ENCODE peak calls at places on chromosomes 4 and X, in ten cellular contexts. Y, V, E, M, I, O, S, L, H and K are unnamed samples.

GRCh38 chr4:74933562-74934015 is 673 bp downstream of the PARM1 start:
- DNase-seq in L (peak; percentile 2), E (no peak), S (peak; percentile 52), V (no peak), H (no peak), O (no peak), Y (no peak), M (peak; percentile 27), I (no peak), K (peak; percentile 25)

GRCh38 chrX:39762266-39762841 is 335.4 kb downstream of the BCOR start:
- DNase-seq in S (no peak), M (no peak), E (no peak), I (no peak), V (no peak), H (no peak), L (peak; percentile 95), O (no peak), Y (no peak), K (no peak)

GRCh38 chr4:73831569-73831968 is 4.9 kb upstream of the CXCL6 start:
- DNase-seq in O (no peak), E (no peak), V (no peak), L (no peak), S (no peak), M (no peak), I (no peak), H (no peak), Y (no peak), K (no peak)

GRCh38 chrX:153764786-153765137 is 713 bp downstream of the PLXNB3 start:
- DNase-seq in V (no peak), Y (no peak), S (no peak), I (no peak), M (no peak), E (no peak), O (no peak), L (no peak), H (no peak), K (no peak)

GRCh38 chr4:33189169-33189568 is 2469.0 kb downstream of the PCDH7 start:
- DNase-seq in E (no peak), Y (no peak), O (no peak), V (no peak), H (no peak), I (no peak), S (no peak), L (no peak), M (no peak), K (no peak)

GRCh38 chr4:38449506-38450174 is 214.4 kb upstream of the KLF3 start:
- DNase-seq in L (peak; percentile 7), O (no peak), M (no peak), V (no peak), E (peak; percentile 16), H (no peak), I (no peak), Y (no peak), S (no peak), K (no peak)

GRCh38 chrX:68018248-68019203 is 414.8 kb downstream of the OPHN1 start:
- DNase-seq in E (no peak), M (peak; percentile 46), H (peak; percentile 10), V (no peak), L (peak; percentile 23), I (no peak), O (no peak), Y (no peak), S (peak; percentile 50), K (no peak)

GRCh38 chr4:2394544-2394943 is 23.9 kb downstream of the ZFYVE28 start:
- DNase-seq in M (no peak), S (no peak), H (no peak), I (no peak), V (no peak), E (no peak), O (no peak), L (no peak), Y (no peak), K (no peak)

GRCh38 chr4:151489462-151490203 is 80.7 kb downstream of the FHIP1A start:
- DNase-seq in E (no peak), H (no peak), O (no peak), L (no peak), Y (no peak), I (no peak), V (no peak), M (peak; percentile 36), S (no peak), K (no peak)

GRCh38 chr4:112592717-112593116 is 44.0 kb downstream of the ZGRF1 start:
- DNase-seq in E (no peak), L (no peak), H (no peak), I (no peak), O (no peak), Y (no peak), M (no peak), S (no peak), V (no peak), K (no peak)

GRCh38 chr4:116849620-116850019 is 235.8 kb downstream of the TRAM1L1 start:
- DNase-seq in I (no peak), O (no peak), H (no peak), M (peak; percentile 35), Y (no peak), E (no peak), V (no peak), S (no peak), L (no peak), K (no peak)
- TF ChIP-seq CTCF in I (peak; percentile 26), O (no peak), H (peak; percentile 38), M (peak; percentile 35), Y (no peak), E (peak; percentile 42), V (no peak), S (no peak), L (no peak), K (no peak)

DNA sequence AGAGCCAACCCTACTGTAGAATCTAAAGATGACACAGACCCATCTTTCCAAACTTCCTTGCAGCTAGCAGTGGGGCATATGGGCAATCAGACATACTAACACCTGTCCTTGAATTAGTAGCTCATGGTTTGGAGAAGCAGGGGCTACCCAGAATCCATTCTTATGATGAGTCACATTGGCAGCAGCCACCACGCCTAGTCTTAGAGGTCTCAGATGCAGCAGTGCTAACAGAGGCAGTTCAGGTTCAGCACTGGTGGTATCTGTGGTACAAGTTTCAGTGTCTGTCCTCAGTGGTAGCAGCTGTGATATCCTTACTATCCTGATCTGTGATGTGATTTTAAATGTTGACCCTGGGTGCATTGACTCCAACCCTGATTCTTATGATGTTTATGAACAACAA is 68.1 kb downstream of the FRMPD4 start:
- DNase-seq in L (no peak), O (no peak), Y (no peak), V (no peak), H (no peak), I (no peak), M (no peak), S (no peak), E (no peak), K (no peak)
- TF ChIP-seq CTCF in L (no peak), O (no peak), Y (no peak), V (no peak), H (no peak), I (no peak), M (no peak), S (no peak), E (no peak), K (no peak)

GRCh38 chr4:128299848-128300247 is 12.2 kb upstream of the PGRMC2 start:
- DNase-seq in V (no peak), S (no peak), L (no peak), O (no peak), I (no peak), E (no peak), H (no peak), Y (no peak), M (no peak), K (no peak)

GRCh38 chr4:128295255-128295654 is 7.6 kb upstream of the PGRMC2 start:
- DNase-seq in I (no peak), M (no peak), S (no peak), L (no peak), H (no peak), V (no peak), E (no peak), O (no peak), Y (no peak), K (no peak)

GRCh38 chr4:128298129-128298758 is 10.6 kb upstream of the PGRMC2 start:
- DNase-seq in Y (no peak), V (no peak), I (no peak), E (no peak), L (no peak), O (no peak), H (no peak), S (no peak), M (no peak), K (no peak)

GRCh38 chr4:128301979-128302378 is 14.4 kb upstream of the PGRMC2 start:
- DNase-seq in Y (no peak), M (no peak), I (no peak), V (no peak), H (no peak), O (no peak), E (no peak), L (no peak), S (no peak), K (no peak)

GRCh38 chr4:128298852-128299251 is 11.2 kb upstream of the PGRMC2 start:
- DNase-seq in L (no peak), E (no peak), Y (no peak), S (no peak), H (no peak), V (no peak), O (no peak), I (no peak), M (no peak), K (no peak)
- TF ChIP-seq CTCF in L (no peak), E (no peak), Y (no peak), S (no peak), H (peak; percentile 23), V (no peak), O (no peak), I (no peak), M (no peak), K (no peak)

GRCh38 chr4:55173580-55173979 is 48.2 kb upstream of the KDR start:
- DNase-seq in S (no peak), V (no peak), E (no peak), L (peak; percentile 68), O (no peak), M (no peak), I (no peak), Y (no peak), H (no peak), K (no peak)

GRCh38 chr4:55172694-55173287 is 47.4 kb upstream of the KDR start:
- DNase-seq in L (peak; percentile 56), V (no peak), E (no peak), O (no peak), S (no peak), Y (no peak), I (no peak), M (no peak), H (no peak), K (no peak)

GRCh38 chr4:55170462-55170861 is 45.1 kb upstream of the KDR start:
- DNase-seq in I (no peak), Y (no peak), H (no peak), L (no peak), M (no peak), E (no peak), O (no peak), V (no peak), S (no peak), K (no peak)

DNA sequence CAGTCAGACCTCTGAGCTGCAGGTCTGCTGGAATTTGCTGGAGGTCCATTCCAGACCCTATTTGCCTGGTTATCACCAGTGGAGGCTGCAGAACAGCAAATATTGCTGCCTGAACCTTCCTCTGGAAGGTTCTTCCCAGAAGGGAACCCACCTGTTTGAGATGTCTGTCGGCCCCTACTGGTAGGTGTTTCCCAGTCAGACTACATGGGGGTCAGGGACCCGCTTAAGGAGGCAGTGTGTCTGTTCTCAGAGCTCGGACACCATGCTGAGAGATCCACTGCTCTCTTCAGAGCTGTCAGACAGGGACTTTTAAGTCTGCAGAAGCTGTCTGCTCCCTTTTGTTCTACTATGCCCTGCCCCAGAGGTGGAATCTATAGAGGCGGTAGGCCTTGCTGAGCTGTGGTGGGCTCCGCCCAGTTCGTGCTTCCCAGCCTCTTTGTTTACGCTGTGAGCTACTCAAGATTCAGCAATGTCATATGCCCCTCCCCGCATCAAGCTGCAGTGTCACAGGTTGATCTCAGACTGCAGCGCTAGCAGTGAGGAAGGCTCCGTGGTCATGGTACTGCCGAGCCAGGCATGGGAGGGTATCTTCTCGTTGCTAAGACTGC is 44.1 kb upstream of the KDR start:
- DNase-seq in V (no peak), O (no peak), I (no peak), E (no peak), Y (no peak), M (peak; percentile 81), S (no peak), H (no peak), L (peak; percentile 39), K (no peak)
- TF ChIP-seq CTCF in V (no peak), O (no peak), I (no peak), E (no peak), Y (no peak), M (peak; percentile 29), S (no peak), H (no peak), L (no peak), K (no peak)